ENCODE peak calls at places on chromosome X, in five cellular contexts. Y is sigmoid colon, E is HCT116, H is HepG2, B is stomach. T is an unnamed sample.

GRCh38 chrX:67777148-67777547 is 233.3 kb downstream of the AR start:
- DNase-seq in Y (no peak), E (no peak), H (no peak), B (no peak), T (no peak)

GRCh38 chrX:3129256-3129655 is 88.0 kb downstream of the ARSF start:
- DNase-seq in Y (no peak), E (no peak), H (no peak), B (no peak), T (no peak)

GRCh38 chrX:100864967-100865366 is 9.2 kb downstream of the NOX1 start:
- DNase-seq in Y (no peak), E (no peak), H (no peak), B (no peak), T (no peak)

GRCh38 chrX:5644786-5645185 is 583.9 kb downstream of the NLGN4X start:
- DNase-seq in Y (no peak), E (no peak), H (no peak), B (no peak), T (no peak)

GRCh38 chrX:140439455-140439854 is 65.4 kb downstream of the SOX3 start:
- DNase-seq in Y (no peak), E (no peak), H (peak; percentile 0), B (peak; percentile 48), T (peak; percentile 39)

GRCh38 chrX:154607370-154607769 is 11.7 kb downstream of the CTAG1B start:
- DNase-seq in Y (no peak), E (no peak), H (peak; percentile 37), B (no peak), T (no peak)

GRCh38 chrX:9576059-9576458 is 111.2 kb downstream of the TBL1X start:
- DNase-seq in Y (no peak), E (no peak), H (no peak), B (no peak), T (no peak)

GRCh38 chrX:131068945-131069719 is 11.0 kb downstream of the ARHGAP36 start:
- DNase-seq in Y (no peak), E (peak; percentile 19), H (peak; percentile 10), B (no peak), T (peak; percentile 53)

GRCh38 chrX:21376636-21377035 is 2.4 kb downstream of the CNKSR2 start:
- DNase-seq in Y (no peak), E (no peak), H (no peak), B (no peak), T (no peak)

GRCh38 chrX:123425904-123426303 is 241.8 kb downstream of the GRIA3 start:
- DNase-seq in Y (no peak), E (no peak), H (no peak), B (no peak), T (no peak)

GRCh38 chrX:31546130-31546529 is 474.3 kb upstream of the FTHL17 start:
- DNase-seq in Y (no peak), E (no peak), H (no peak), B (no peak), T (no peak)

GRCh38 chrX:45781901-45782553 is 581.4 kb upstream of the DIPK2B start:
- DNase-seq in Y (no peak), E (no peak), H (peak; percentile 15), B (no peak), T (no peak)

DNA sequence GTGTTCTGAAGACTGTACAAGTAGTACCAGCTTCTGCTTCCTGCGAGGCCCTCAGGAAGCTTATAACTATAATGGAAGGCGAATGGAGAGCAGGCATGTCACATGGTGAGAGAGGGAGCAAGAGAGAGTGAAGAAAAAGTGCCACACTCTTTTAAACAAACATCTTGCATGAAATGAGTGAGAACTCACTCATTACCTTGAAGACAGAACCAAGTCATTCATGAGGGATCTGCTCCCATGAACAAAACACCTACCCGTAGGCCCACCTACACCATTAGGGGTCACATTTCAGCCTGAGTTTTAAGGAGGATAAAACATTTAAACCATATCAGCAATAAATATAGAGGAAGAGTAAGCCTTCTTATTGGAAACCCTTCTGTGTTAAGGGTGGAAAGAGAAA is 19.4 kb downstream of the P2RY10 start:
- DNase-seq in Y (no peak), E (no peak), H (no peak), B (no peak), T (no peak)
- TF ChIP-seq POLR2AphosphoS5 in Y (no peak), E (no peak), H (no peak), B (no peak), T (no peak)

GRCh38 chrX:144612076-144612475 is 635.2 kb upstream of the SPANXN1 start:
- DNase-seq in Y (no peak), E (no peak), H (no peak), B (no peak), T (no peak)
- H3K9me3 ChIP-seq in Y (no peaks in the 10 kb centered on the region), E (no peaks in the 10 kb centered on the region), H (peaks cover 44% of the 10 kb centered on the region), B (no peaks in the 10 kb centered on the region), T (no peaks in the 10 kb centered on the region)

GRCh38 chrX:132483951-132484350 is 4.9 kb downstream of the MBNL3 start:
- DNase-seq in Y (no peak), E (no peak), H (no peak), B (no peak), T (no peak)

GRCh38 chrX:132481449-132481848 is 7.4 kb downstream of the MBNL3 start:
- DNase-seq in Y (no peak), E (no peak), H (no peak), B (no peak), T (no peak)

GRCh38 chrX:132483523-132483922 is 5.3 kb downstream of the MBNL3 start:
- DNase-seq in Y (no peak), E (no peak), H (peak; percentile 81), B (no peak), T (no peak)

GRCh38 chrX:132482632-132483031 is 6.2 kb downstream of the MBNL3 start:
- DNase-seq in Y (no peak), E (no peak), H (peak; percentile 83), B (no peak), T (no peak)

DNA sequence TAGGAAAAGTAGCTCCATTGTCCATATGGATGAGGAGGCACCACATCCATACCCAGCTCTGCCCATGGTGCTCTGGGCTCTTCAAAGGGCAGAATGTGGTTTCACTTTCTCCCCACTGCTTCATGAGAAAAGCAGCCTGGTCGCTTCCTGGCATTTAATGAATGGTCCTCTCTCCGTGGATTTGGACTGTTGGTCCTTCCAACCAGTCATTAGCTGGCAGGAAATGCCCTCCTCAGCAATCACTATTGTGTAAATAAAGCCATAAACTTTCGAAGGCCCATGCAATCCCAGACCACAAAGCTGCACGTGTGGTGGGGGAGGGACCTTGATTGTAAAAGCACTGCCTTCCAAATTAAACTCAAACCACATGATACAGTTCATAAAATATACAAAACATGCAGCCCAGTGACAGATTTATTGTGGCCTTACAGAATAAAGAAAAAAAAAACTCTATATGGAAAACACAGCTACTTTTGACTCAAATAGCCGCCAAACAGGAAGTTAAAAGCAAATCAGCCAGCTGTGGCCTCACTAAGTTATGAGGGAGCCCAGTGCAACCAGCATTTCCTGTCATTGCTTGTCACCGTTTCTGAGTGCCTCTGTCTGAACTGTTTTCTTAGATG is 8.1 kb downstream of the MBNL3 start:
- DNase-seq in Y (no peak), E (no peak), H (peak; percentile 82), B (peak; percentile 49), T (peak; percentile 47)
- H3K4me3 ChIP-seq in Y (peak overlapping the region; percentile 32), E (no peak overlapping the region), H (no peak overlapping the region), B (peak overlapping the region; percentile 15), T (peak overlapping the region; percentile 27)

DNA sequence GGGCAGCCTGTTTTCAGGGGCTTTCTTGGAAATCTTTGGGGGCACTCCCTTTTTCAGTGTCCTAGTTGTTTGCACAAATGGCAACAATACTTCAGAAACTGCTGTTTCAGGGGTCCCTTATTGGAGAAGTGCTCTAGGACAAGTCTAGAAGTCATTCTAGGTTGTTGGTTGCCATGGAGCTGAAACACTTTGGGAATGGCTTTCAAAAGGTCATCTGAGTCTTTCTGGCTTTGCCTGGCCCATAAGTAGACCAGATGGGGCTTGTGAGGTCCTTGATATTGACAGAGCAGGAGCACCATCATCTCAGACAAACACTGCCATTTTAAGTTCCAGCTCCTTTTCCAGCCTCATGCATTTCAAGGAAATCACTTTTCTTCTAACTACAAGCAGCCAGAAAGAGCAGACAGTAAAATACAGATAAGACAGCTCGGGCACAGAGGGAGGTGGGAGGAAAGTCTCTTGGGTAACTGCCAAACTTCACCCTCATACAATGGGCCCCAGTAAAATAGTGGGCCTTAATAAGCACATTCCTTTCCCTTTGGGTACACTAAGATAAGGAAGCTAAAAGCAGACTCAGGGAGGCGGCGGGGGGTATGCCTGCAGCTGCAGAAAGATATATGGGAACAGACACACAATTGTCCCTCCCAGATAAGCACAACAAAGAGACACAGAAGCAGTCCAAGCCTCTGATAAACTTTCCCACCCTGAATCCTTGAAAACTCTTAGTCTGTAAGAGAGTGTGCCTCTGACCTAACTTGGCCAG is 8.5 kb upstream of the NXF3 start:
- DNase-seq in Y (no peak), E (no peak), H (peak; percentile 39), B (no peak), T (no peak)
- TF ChIP-seq POLR2AphosphoS5 in Y (no peak), E (no peak), H (no peak), B (no peak), T (no peak)

GRCh38 chrX:1053072-1053471 is 159.4 kb downstream of the CRLF2 start:
- DNase-seq in Y (no peak), E (no peak), H (no peak), B (no peak), T (no peak)
- H3K9me3 ChIP-seq in Y (peaks cover 30% of the 10 kb centered on the region), E (no peaks in the 10 kb centered on the region), H (peaks cover 19% of the 10 kb centered on the region), B (peaks cover 53% of the 10 kb centered on the region), T (peaks cover 20% of the 10 kb centered on the region)

GRCh38 chrX:150155396-150156048 is 207.6 kb upstream of the MAMLD1 start:
- DNase-seq in Y (no peak), E (no peak), H (no peak), B (no peak), T (no peak)
- H3K4me3 ChIP-seq in Y (no peak overlapping the region), E (no peak overlapping the region), H (no peak overlapping the region), B (no peak overlapping the region), T (no peak overlapping the region)

GRCh38 chrX:85018471-85018870 is 14.8 kb downstream of the APOOL start:
- DNase-seq in Y (no peak), E (no peak), H (no peak), B (no peak), T (no peak)

GRCh38 chrX:85017721-85018120 is 14.0 kb downstream of the APOOL start:
- DNase-seq in Y (no peak), E (no peak), H (no peak), B (no peak), T (no peak)

GRCh38 chrX:85024044-85024443 is 20.4 kb downstream of the APOOL start:
- DNase-seq in Y (no peak), E (no peak), H (no peak), B (no peak), T (no peak)

GRCh38 chrX:85024562-85024961 is 20.9 kb downstream of the APOOL start:
- DNase-seq in Y (no peak), E (no peak), H (no peak), B (no peak), T (no peak)

DNA sequence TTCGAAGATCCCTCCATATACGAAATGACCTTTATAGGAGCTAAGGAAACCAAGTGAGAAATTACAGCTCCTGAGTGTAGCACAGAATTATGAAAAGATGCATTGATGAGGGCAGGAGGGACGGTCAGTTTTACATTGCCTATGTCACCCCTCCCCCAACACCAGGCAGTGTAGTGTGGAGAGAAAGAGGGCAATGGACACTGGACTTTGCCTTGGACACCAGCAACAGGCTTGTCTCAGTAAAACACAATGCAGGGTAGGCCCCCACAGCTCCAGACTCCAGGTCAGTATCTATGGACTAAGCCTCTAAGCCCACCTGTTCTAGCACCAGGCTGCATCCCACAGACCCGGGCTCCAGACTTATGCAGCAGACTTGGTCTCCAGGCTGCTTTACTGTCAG is 16.5 kb downstream of the APOOL start:
- DNase-seq in Y (no peak), E (no peak), H (peak; percentile 6), B (no peak), T (no peak)
- TF ChIP-seq POLR2AphosphoS5 in Y (no peak), E (no peak), H (no peak), B (no peak), T (no peak)

T was measured in upper lobe of left lung.